ENCODE peak calls at places on chromosomes 6 and 20, in seven cellular contexts. One of them, this sample, is unnamed.

GRCh38 chr6:84575264-84575663 is 189.1 kb downstream of the TBX18 start:
- DNase-seq in H9: no peak
- DNase-seq in H1: no peak
- DNase-seq in mesendoderm: no peak
- DNase-seq in trophoblast cell: no peak
- DNase-seq in neuronal stem cell: no peak
- DNase-seq in IMR-90: no peak
- DNase-seq in this sample: peak; percentile 78

GRCh38 chr6:155524249-155524651 is 68.6 kb upstream of the NOX3 start:
- DNase-seq in H1: no peak
- DNase-seq in H9: no peak
- DNase-seq in neuronal stem cell: no peak
- DNase-seq in mesendoderm: no peak
- DNase-seq in IMR-90: peak; percentile 76
- DNase-seq in trophoblast cell: peak; percentile 17
- DNase-seq in this sample: peak; percentile 72

GRCh38 chr20:59949911-59950310 is 8.3 kb upstream of the CDH26 start:
- DNase-seq in IMR-90: no peak
- DNase-seq in mesendoderm: no peak
- DNase-seq in neuronal stem cell: no peak
- DNase-seq in trophoblast cell: peak; percentile 47
- DNase-seq in H1: no peak
- DNase-seq in H9: no peak
- DNase-seq in this sample: no peak

GRCh38 chr6:90860822-90861601 is 274.1 kb upstream of the MAP3K7 start:
- DNase-seq in H9: no peak
- DNase-seq in IMR-90: peak; percentile 15
- DNase-seq in neuronal stem cell: no peak
- DNase-seq in mesendoderm: peak; percentile 44
- DNase-seq in trophoblast cell: peak; percentile 60
- DNase-seq in H1: no peak
- DNase-seq in this sample: no peak

GRCh38 chr20:39576786-39577185 is 614.6 kb downstream of the DHX35 start:
- DNase-seq in trophoblast cell: no peak
- DNase-seq in IMR-90: no peak
- DNase-seq in mesendoderm: no peak
- DNase-seq in neuronal stem cell: no peak
- DNase-seq in H9: no peak
- DNase-seq in H1: no peak
- DNase-seq in this sample: peak; percentile 3

GRCh38 chr6:33343953-33344611 is 26.5 kb upstream of the ZBTB22 start:
- DNase-seq in neuronal stem cell: no peak
- DNase-seq in trophoblast cell: no peak
- DNase-seq in H1: no peak
- DNase-seq in mesendoderm: no peak
- DNase-seq in IMR-90: no peak
- DNase-seq in H9: no peak
- DNase-seq in this sample: no peak

GRCh38 chr6:20069130-20069529 is 143.1 kb downstream of the MBOAT1 start:
- DNase-seq in mesendoderm: no peak
- DNase-seq in trophoblast cell: no peak
- DNase-seq in neuronal stem cell: no peak
- DNase-seq in H1: no peak
- DNase-seq in H9: no peak
- DNase-seq in IMR-90: no peak
- DNase-seq in this sample: no peak

GRCh38 chr6:54525731-54526130 is 217.5 kb downstream of the TINAG start:
- DNase-seq in mesendoderm: no peak
- DNase-seq in H9: no peak
- DNase-seq in H1: no peak
- DNase-seq in IMR-90: peak; percentile 26
- DNase-seq in trophoblast cell: no peak
- DNase-seq in neuronal stem cell: no peak
- DNase-seq in this sample: no peak

GRCh38 chr6:104625536-104625935 is 234.2 kb downstream of the HACE1 start:
- DNase-seq in mesendoderm: peak; percentile 87
- DNase-seq in H1: no peak
- DNase-seq in IMR-90: peak; percentile 16
- DNase-seq in trophoblast cell: peak; percentile 83
- DNase-seq in H9: peak; percentile 49
- DNase-seq in neuronal stem cell: no peak
- DNase-seq in this sample: peak; percentile 91

GRCh38 chr6:88922775-88923548 is 40.5 kb downstream of the RNGTT start:
- DNase-seq in neuronal stem cell: no peak
- DNase-seq in H9: no peak
- DNase-seq in trophoblast cell: peak; percentile 29
- DNase-seq in IMR-90: peak; percentile 8
- DNase-seq in H1: no peak
- DNase-seq in mesendoderm: no peak
- DNase-seq in this sample: peak; percentile 48

GRCh38 chr6:42304313-42304712 is 86.7 kb upstream of the MRPS10 start:
- DNase-seq in IMR-90: peak; percentile 31
- DNase-seq in H9: no peak
- DNase-seq in H1: no peak
- DNase-seq in mesendoderm: no peak
- DNase-seq in neuronal stem cell: no peak
- DNase-seq in trophoblast cell: no peak
- DNase-seq in this sample: peak; percentile 66

GRCh38 chr6:148523051-148523450 is 180.4 kb downstream of the SASH1 start:
- DNase-seq in H9: no peak
- DNase-seq in IMR-90: peak; percentile 93
- DNase-seq in mesendoderm: no peak
- DNase-seq in trophoblast cell: no peak
- DNase-seq in H1: no peak
- DNase-seq in neuronal stem cell: no peak
- DNase-seq in this sample: peak; percentile 84

GRCh38 chr20:38216201-38216600 is 44.3 kb downstream of the KIAA1755 start:
- DNase-seq in IMR-90: no peak
- DNase-seq in H9: no peak
- DNase-seq in H1: no peak
- DNase-seq in mesendoderm: no peak
- DNase-seq in trophoblast cell: no peak
- DNase-seq in neuronal stem cell: no peak
- DNase-seq in this sample: no peak

DNA sequence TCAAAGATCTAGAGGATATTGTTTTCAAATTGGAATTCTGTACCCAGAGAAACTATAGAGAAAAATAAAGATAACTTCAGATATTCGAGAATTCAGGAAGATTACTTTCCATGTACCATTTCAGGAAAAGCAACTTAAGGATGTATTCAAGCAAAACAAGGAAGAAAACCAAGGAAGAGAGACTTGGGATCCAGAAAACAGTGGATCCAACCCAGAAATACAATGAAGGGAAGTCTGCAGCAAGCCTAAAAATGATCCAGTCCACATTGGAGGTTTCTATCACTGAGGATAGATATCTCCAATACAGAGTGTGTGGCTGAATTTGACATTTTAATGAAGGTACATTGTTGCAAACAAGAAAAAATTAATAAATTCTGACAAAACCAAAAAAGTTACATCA is 201.0 kb downstream of the EYA2 start:
- DNase-seq in H9: no peak
- DNase-seq in mesendoderm: no peak
- DNase-seq in neuronal stem cell: no peak
- DNase-seq in IMR-90: no peak
- DNase-seq in trophoblast cell: no peak
- DNase-seq in H1: no peak
- DNase-seq in this sample: no peak
- H3K4ac ChIP-seq in H9: no peak overlapping the region
- H3K4ac ChIP-seq in mesendoderm: no peak overlapping the region
- H3K4ac ChIP-seq in neuronal stem cell: no peak overlapping the region
- H3K4ac ChIP-seq in IMR-90: no peak overlapping the region
- H3K4ac ChIP-seq in trophoblast cell: no peak overlapping the region
- H3K4ac ChIP-seq in H1: no peak overlapping the region
- H3K4ac ChIP-seq in this sample: no peak overlapping the region

GRCh38 chr6:44951253-44951656 is 376.9 kb upstream of the RUNX2 start:
- DNase-seq in mesendoderm: peak; percentile 48
- DNase-seq in IMR-90: no peak
- DNase-seq in H9: no peak
- DNase-seq in H1: no peak
- DNase-seq in neuronal stem cell: no peak
- DNase-seq in trophoblast cell: no peak
- DNase-seq in this sample: no peak
- H3K4ac ChIP-seq in mesendoderm: no peak overlapping the region
- H3K4ac ChIP-seq in IMR-90: no peak overlapping the region
- H3K4ac ChIP-seq in H9: no peak overlapping the region
- H3K4ac ChIP-seq in H1: no peak overlapping the region
- H3K4ac ChIP-seq in neuronal stem cell: no peak overlapping the region
- H3K4ac ChIP-seq in trophoblast cell: no peak overlapping the region
- H3K4ac ChIP-seq in this sample: no peak overlapping the region

DNA sequence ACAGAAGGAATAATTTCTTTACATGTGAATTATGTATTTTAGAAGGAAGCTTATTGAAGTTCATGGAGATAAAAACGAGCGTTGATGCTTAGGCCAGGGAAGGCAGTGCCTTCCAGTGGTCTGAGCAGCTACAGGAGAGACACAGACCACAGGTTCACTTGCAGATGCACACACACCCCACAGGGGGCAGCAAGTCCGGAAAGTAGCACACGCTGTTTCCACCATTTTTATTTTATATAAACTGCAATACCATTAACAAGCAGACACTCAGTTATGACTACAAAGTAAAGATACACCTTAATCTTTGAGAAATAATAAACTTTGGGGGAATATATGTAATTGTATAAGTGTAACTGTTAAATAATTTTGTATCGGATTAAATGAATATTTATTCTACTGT is 13.5 kb upstream of the DACT2 start:
- DNase-seq in H1: no peak
- DNase-seq in mesendoderm: peak; percentile 54
- DNase-seq in trophoblast cell: peak; percentile 55
- DNase-seq in IMR-90: no peak
- DNase-seq in H9: no peak
- DNase-seq in neuronal stem cell: no peak
- DNase-seq in this sample: no peak
- H3K4ac ChIP-seq in H1: no peak overlapping the region
- H3K4ac ChIP-seq in mesendoderm: no peak overlapping the region
- H3K4ac ChIP-seq in trophoblast cell: no peak overlapping the region
- H3K4ac ChIP-seq in IMR-90: no peak overlapping the region
- H3K4ac ChIP-seq in H9: no peak overlapping the region
- H3K4ac ChIP-seq in neuronal stem cell: no peak overlapping the region
- H3K4ac ChIP-seq in this sample: no peak overlapping the region

GRCh38 chr6:151796842-151797530 is 10.5 kb upstream of the ESR1 start:
- DNase-seq in H1: no peak
- DNase-seq in neuronal stem cell: no peak
- DNase-seq in trophoblast cell: no peak
- DNase-seq in H9: no peak
- DNase-seq in mesendoderm: no peak
- DNase-seq in IMR-90: no peak
- DNase-seq in this sample: no peak
- H3K4ac ChIP-seq in H1: no peak overlapping the region
- H3K4ac ChIP-seq in neuronal stem cell: no peak overlapping the region
- H3K4ac ChIP-seq in trophoblast cell: no peak overlapping the region
- H3K4ac ChIP-seq in H9: no peak overlapping the region
- H3K4ac ChIP-seq in mesendoderm: no peak overlapping the region
- H3K4ac ChIP-seq in IMR-90: no peak overlapping the region
- H3K4ac ChIP-seq in this sample: no peak overlapping the region

This sample was measured in mesenchymal stem cell.